ENCODE peak calls at places on chromosomes 4 and X, in nine cellular contexts. M, X, S, W, F, J, V, I and H are unnamed samples.

GRCh38 chr4:8940792-8941491 is 69.3 kb upstream of the HMX1 start:
- DNase-seq in M (peak; percentile 29), X (no peak), S (no peak), W (no peak), F (no peak), J (no peak), V (peak; percentile 28), I (no peak), H (no peak)

GRCh38 chr4:113467581-113467980 is 294.0 kb downstream of the CAMK2D start:
- DNase-seq in M (no peak), X (peak; percentile 75), S (no peak), W (no peak), F (no peak), J (no peak), V (no peak), I (peak; percentile 41), H (no peak)

GRCh38 chr4:159966741-159967140 is 863.9 kb downstream of the RAPGEF2 start:
- DNase-seq in M (no peak), X (no peak), S (no peak), W (no peak), F (no peak), J (no peak), V (no peak), I (no peak), H (no peak)

GRCh38 chr4:7202391-7202790 is 10.1 kb downstream of the SORCS2 start:
- DNase-seq in M (no peak), X (peak; percentile 61), S (no peak), W (no peak), F (no peak), J (no peak), V (no peak), I (no peak), H (no peak)

GRCh38 chr4:110619401-110620247 is 3.3 kb downstream of the PITX2 start:
- DNase-seq in M (no peak), X (no peak), S (no peak), W (no peak), F (no peak), J (no peak), V (no peak), I (no peak), H (no peak)

GRCh38 chr4:9765091-9765490 is 16.3 kb upstream of the DRD5 start:
- DNase-seq in M (peak; percentile 47), X (no peak), S (peak; percentile 41), W (no peak), F (no peak), J (no peak), V (peak; percentile 44), I (no peak), H (peak; percentile 35)

GRCh38 chr4:71609651-71610050 is 174.2 kb downstream of the GC start:
- DNase-seq in M (no peak), X (no peak), S (no peak), W (no peak), F (no peak), J (no peak), V (no peak), I (no peak), H (no peak)

GRCh38 chr4:55745014-55745413 is 74.6 kb upstream of the EXOC1L start:
- DNase-seq in M (no peak), X (no peak), S (no peak), W (no peak), F (no peak), J (no peak), V (no peak), I (no peak), H (no peak)

GRCh38 chr4:46432923-46433322 is 43.0 kb upstream of the GABRA2 start:
- DNase-seq in M (no peak), X (peak; percentile 22), S (no peak), W (no peak), F (no peak), J (no peak), V (no peak), I (no peak), H (no peak)

DNA sequence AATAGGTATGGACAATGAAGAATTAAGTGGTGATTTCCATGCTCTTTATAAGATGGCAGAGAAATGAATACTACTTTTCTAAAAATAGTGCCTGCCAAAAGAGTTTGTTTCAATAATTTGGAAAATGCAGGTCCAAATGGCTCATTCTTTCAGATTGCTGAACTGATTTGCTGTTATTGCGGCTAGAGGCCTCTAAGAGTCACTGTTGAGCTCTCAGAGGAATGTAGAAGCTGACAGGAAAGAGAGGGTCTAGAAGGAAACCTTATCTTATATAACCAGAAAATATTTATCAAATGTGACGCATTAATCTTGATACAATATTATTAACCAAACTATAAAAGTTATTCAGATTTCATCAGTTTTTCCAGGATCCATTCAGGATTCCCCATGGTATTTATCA is 65.7 kb upstream of the PAGE1 start:
- DNase-seq in M (peak; percentile 14), X (no peak), S (no peak), W (no peak), F (no peak), J (no peak), V (no peak), I (no peak), H (peak; percentile 16)
- TF ChIP-seq CTCF in M (peak; percentile 46), X (peak; percentile 41), S (peak; percentile 30), W (peak; percentile 52), F (peak; percentile 39), J (no peak), V (peak; percentile 46), I (peak; percentile 24), H (peak; percentile 39)

DNA sequence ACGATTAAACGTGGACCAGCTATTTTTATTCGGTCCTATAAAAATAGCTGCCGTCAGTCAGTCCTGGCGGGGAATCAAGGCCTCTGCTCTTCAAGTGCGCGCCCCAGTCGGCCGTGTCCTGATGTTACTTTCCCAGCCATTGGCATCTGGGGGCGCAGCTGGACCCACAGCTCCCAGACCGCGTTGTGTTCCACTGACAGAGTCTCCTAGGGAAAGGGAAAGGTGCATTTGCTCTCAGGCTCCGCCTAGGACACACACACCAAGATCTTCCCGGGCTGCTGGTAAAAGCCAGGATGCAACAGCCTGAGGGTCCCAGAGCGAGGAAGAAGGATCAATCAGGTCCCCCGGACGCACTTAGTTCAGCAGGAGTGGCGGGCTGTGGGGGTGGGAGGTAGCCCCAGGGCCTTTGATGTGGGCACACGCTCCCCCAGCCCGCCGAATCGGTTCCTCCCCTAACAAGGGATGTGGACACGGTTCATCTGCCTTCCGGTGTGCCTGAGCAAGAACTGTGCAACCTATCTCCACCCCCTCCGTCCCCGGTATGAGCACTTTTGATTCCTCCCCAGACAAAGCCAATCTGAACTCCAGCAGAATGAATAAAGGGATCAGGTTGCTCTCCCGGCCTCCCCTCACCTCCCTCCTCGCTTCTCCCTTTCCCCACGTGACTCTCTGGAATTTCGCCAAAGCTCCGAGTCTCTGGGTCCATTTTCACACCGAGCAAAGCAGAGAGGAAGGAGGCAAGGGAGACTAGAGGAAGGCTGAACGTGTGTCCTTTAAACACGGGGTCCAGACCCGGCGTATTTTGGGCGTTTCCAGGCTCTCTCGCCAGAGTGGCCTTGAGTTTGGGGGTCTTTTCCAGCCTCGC is 626 bp upstream of the FRAS1 start:
- DNase-seq in M (peak; percentile 62), X (peak; percentile 75), S (peak; percentile 35), W (peak; percentile 46), F (peak; percentile 85), J (peak; percentile 68), V (peak; percentile 91), I (peak; percentile 61), H (peak; percentile 65)
- TF ChIP-seq CTCF in M (no peak), X (no peak), S (no peak), W (peak; percentile 36), F (no peak), J (no peak), V (no peak), I (no peak), H (no peak)

GRCh38 chr4:103996059-103996458 is 276.3 kb upstream of the TACR3 start:
- DNase-seq in M (no peak), X (peak; percentile 12), S (no peak), W (no peak), F (no peak), J (no peak), V (no peak), I (no peak), H (no peak)

GRCh38 chr4:103998752-103999151 is 279.0 kb upstream of the TACR3 start:
- DNase-seq in M (no peak), X (no peak), S (no peak), W (no peak), F (no peak), J (no peak), V (no peak), I (no peak), H (no peak)

GRCh38 chr4:103996637-103997036 is 276.9 kb upstream of the TACR3 start:
- DNase-seq in M (no peak), X (peak; percentile 90), S (peak; percentile 32), W (no peak), F (no peak), J (peak; percentile 43), V (no peak), I (no peak), H (no peak)

DNA sequence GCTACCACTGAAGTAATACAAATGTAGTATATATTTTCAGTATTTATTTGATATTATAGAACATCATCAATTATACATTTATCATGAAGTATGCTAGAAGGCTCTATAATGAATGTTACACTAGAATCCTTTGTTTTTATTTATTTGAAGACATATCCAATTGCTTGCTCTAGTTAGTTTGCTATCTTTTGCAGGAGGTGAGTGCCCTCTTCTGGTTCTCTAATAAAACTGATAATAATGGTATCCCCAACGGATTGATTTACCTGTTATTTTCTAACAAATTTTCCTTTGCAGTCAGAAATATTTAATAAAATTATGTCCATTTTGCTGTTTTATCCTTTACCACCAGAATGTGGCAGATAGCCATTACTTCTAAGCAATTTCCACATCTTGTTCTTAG is 274.3 kb upstream of the TACR3 start:
- DNase-seq in M (no peak), X (no peak), S (no peak), W (no peak), F (no peak), J (no peak), V (no peak), I (no peak), H (no peak)
- TF ChIP-seq CTCF in M (no peak), X (no peak), S (no peak), W (peak; percentile 39), F (no peak), J (no peak), V (no peak), I (no peak), H (no peak)

DNA sequence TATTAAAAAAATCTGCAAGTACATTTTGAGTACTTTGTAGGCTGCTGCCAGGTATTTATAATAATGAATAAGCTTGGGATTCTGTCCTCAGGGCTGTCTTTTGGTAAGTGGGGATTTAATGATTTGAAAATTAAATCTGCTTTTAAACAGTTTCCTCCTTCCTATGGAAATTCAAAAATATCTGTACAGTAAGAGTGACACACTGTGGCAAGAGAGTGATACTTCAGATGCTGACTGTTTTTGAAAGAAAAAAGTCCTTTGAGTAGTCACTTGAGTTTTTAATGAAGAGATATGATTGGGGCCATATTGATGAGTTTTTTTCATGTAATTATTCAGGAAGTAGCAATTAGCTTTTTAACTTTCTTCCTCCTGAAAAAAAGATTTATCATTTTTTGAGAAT is 49.2 kb downstream of the SMARCAD1 start:
- DNase-seq in M (no peak), X (no peak), S (no peak), W (no peak), F (no peak), J (no peak), V (no peak), I (no peak), H (no peak)
- TF ChIP-seq CTCF in M (no peak), X (no peak), S (peak; percentile 21), W (peak; percentile 27), F (peak; percentile 21), J (no peak), V (no peak), I (no peak), H (peak; percentile 11)